ENCODE peak calls at places on chromosomes 1 and 21, in eight cellular contexts. One of them, this sample, is unnamed.

GRCh38 chr1:26694597-26695416 is 1.0 kb upstream of the ARID1A start:
- DNase-seq in Calu3: no peak
- DNase-seq in amniotic stem cell: no peak
- DNase-seq in GM18507: no peak
- DNase-seq in fibroblast of lung: no peak
- DNase-seq in effector CD4-positive, alpha-beta T cell: no peak
- DNase-seq in activated naive CD8-positive, alpha-beta T cell treated with anti-CD3 and anti-CD28 coated beads for 36 hours: no peak
- DNase-seq in HT1080: peak
- DNase-seq in this sample: peak

GRCh38 chr1:162696286-162696862 is 64.1 kb downstream of the DDR2 start:
- DNase-seq in Calu3: peak
- DNase-seq in amniotic stem cell: peak
- DNase-seq in GM18507: no peak
- DNase-seq in fibroblast of lung: peak
- DNase-seq in effector CD4-positive, alpha-beta T cell: no peak
- DNase-seq in activated naive CD8-positive, alpha-beta T cell treated with anti-CD3 and anti-CD28 coated beads for 36 hours: no peak
- DNase-seq in HT1080: peak
- DNase-seq in this sample: no peak

GRCh38 chr1:47432071-47433036 is 5.5 kb upstream of the FOXD2 start:
- DNase-seq in Calu3: no peak
- DNase-seq in amniotic stem cell: peak
- DNase-seq in GM18507: no peak
- DNase-seq in fibroblast of lung: peak
- DNase-seq in effector CD4-positive, alpha-beta T cell: peak
- DNase-seq in activated naive CD8-positive, alpha-beta T cell treated with anti-CD3 and anti-CD28 coated beads for 36 hours: peak
- DNase-seq in HT1080: no peak
- DNase-seq in this sample: peak

GRCh38 chr21:15289896-15290841 is 225.4 kb upstream of the NRIP1 start:
- DNase-seq in Calu3: peak
- DNase-seq in amniotic stem cell: no peak
- DNase-seq in GM18507: no peak
- DNase-seq in fibroblast of lung: no peak
- DNase-seq in effector CD4-positive, alpha-beta T cell: no peak
- DNase-seq in activated naive CD8-positive, alpha-beta T cell treated with anti-CD3 and anti-CD28 coated beads for 36 hours: no peak
- DNase-seq in HT1080: no peak
- DNase-seq in this sample: no peak

GRCh38 chr1:210303391-210303790 is 25.3 kb upstream of the HHAT start:
- DNase-seq in Calu3: no peak
- DNase-seq in amniotic stem cell: no peak
- DNase-seq in GM18507: no peak
- DNase-seq in fibroblast of lung: no peak
- DNase-seq in effector CD4-positive, alpha-beta T cell: no peak
- DNase-seq in activated naive CD8-positive, alpha-beta T cell treated with anti-CD3 and anti-CD28 coated beads for 36 hours: no peak
- DNase-seq in HT1080: no peak
- DNase-seq in this sample: no peak

GRCh38 chr1:102434421-102434820 is 437.7 kb upstream of the OLFM3 start:
- DNase-seq in Calu3: no peak
- DNase-seq in amniotic stem cell: no peak
- DNase-seq in GM18507: no peak
- DNase-seq in fibroblast of lung: no peak
- DNase-seq in effector CD4-positive, alpha-beta T cell: no peak
- DNase-seq in activated naive CD8-positive, alpha-beta T cell treated with anti-CD3 and anti-CD28 coated beads for 36 hours: peak
- DNase-seq in HT1080: peak
- DNase-seq in this sample: peak

GRCh38 chr1:58067082-58067481 is 479.4 kb downstream of the OMA1 start:
- DNase-seq in Calu3: peak
- DNase-seq in amniotic stem cell: no peak
- DNase-seq in GM18507: no peak
- DNase-seq in fibroblast of lung: no peak
- DNase-seq in effector CD4-positive, alpha-beta T cell: no peak
- DNase-seq in activated naive CD8-positive, alpha-beta T cell treated with anti-CD3 and anti-CD28 coated beads for 36 hours: no peak
- DNase-seq in HT1080: peak
- DNase-seq in this sample: no peak

GRCh38 chr1:8602471-8603219 is 214.8 kb downstream of the RERE start:
- DNase-seq in Calu3: no peak
- DNase-seq in amniotic stem cell: no peak
- DNase-seq in GM18507: no peak
- DNase-seq in fibroblast of lung: no peak
- DNase-seq in effector CD4-positive, alpha-beta T cell: no peak
- DNase-seq in activated naive CD8-positive, alpha-beta T cell treated with anti-CD3 and anti-CD28 coated beads for 36 hours: peak
- DNase-seq in HT1080: no peak
- DNase-seq in this sample: peak

GRCh38 chr21:33821580-33822322 is 93.9 kb downstream of the ATP5PO start:
- DNase-seq in Calu3: no peak
- DNase-seq in amniotic stem cell: no peak
- DNase-seq in GM18507: no peak
- DNase-seq in fibroblast of lung: no peak
- DNase-seq in effector CD4-positive, alpha-beta T cell: no peak
- DNase-seq in activated naive CD8-positive, alpha-beta T cell treated with anti-CD3 and anti-CD28 coated beads for 36 hours: no peak
- DNase-seq in HT1080: no peak
- DNase-seq in this sample: no peak

GRCh38 chr1:205313681-205314308 is 7.8 kb downstream of the NUAK2 start:
- DNase-seq in Calu3: no peak
- DNase-seq in amniotic stem cell: no peak
- DNase-seq in GM18507: no peak
- DNase-seq in fibroblast of lung: peak
- DNase-seq in effector CD4-positive, alpha-beta T cell: no peak
- DNase-seq in activated naive CD8-positive, alpha-beta T cell treated with anti-CD3 and anti-CD28 coated beads for 36 hours: peak
- DNase-seq in HT1080: no peak
- DNase-seq in this sample: peak

GRCh38 chr1:34808051-34808810 is 15.4 kb downstream of the GJA4 start:
- DNase-seq in Calu3: no peak
- DNase-seq in amniotic stem cell: no peak
- DNase-seq in GM18507: no peak
- DNase-seq in fibroblast of lung: peak
- DNase-seq in effector CD4-positive, alpha-beta T cell: no peak
- DNase-seq in activated naive CD8-positive, alpha-beta T cell treated with anti-CD3 and anti-CD28 coated beads for 36 hours: no peak
- DNase-seq in HT1080: no peak
- DNase-seq in this sample: no peak

GRCh38 chr1:152747831-152748230 is 10.0 kb upstream of the KPRP start:
- DNase-seq in Calu3: no peak
- DNase-seq in amniotic stem cell: no peak
- DNase-seq in GM18507: no peak
- DNase-seq in fibroblast of lung: no peak
- DNase-seq in effector CD4-positive, alpha-beta T cell: no peak
- DNase-seq in activated naive CD8-positive, alpha-beta T cell treated with anti-CD3 and anti-CD28 coated beads for 36 hours: no peak
- DNase-seq in HT1080: no peak
- DNase-seq in this sample: no peak

GRCh38 chr1:161864577-161864976 is 98.5 kb downstream of the ATF6 start:
- DNase-seq in Calu3: no peak
- DNase-seq in amniotic stem cell: peak
- DNase-seq in GM18507: no peak
- DNase-seq in fibroblast of lung: peak
- DNase-seq in effector CD4-positive, alpha-beta T cell: no peak
- DNase-seq in activated naive CD8-positive, alpha-beta T cell treated with anti-CD3 and anti-CD28 coated beads for 36 hours: no peak
- DNase-seq in HT1080: no peak
- DNase-seq in this sample: no peak

GRCh38 chr1:59427155-59427554 is 130.3 kb downstream of the FGGY start:
- DNase-seq in Calu3: peak
- DNase-seq in amniotic stem cell: no peak
- DNase-seq in GM18507: no peak
- DNase-seq in fibroblast of lung: peak
- DNase-seq in effector CD4-positive, alpha-beta T cell: no peak
- DNase-seq in activated naive CD8-positive, alpha-beta T cell treated with anti-CD3 and anti-CD28 coated beads for 36 hours: no peak
- DNase-seq in HT1080: peak
- DNase-seq in this sample: no peak

GRCh38 chr21:37008705-37009104 is 2.2 kb downstream of the RIPPLY3 start:
- DNase-seq in Calu3: no peak
- DNase-seq in amniotic stem cell: no peak
- DNase-seq in GM18507: no peak
- DNase-seq in fibroblast of lung: no peak
- DNase-seq in effector CD4-positive, alpha-beta T cell: no peak
- DNase-seq in activated naive CD8-positive, alpha-beta T cell treated with anti-CD3 and anti-CD28 coated beads for 36 hours: no peak
- DNase-seq in HT1080: no peak
- DNase-seq in this sample: no peak

GRCh38 chr1:245096330-245097066 is 58.3 kb upstream of the KIF26B start:
- DNase-seq in Calu3: no peak
- DNase-seq in amniotic stem cell: no peak
- DNase-seq in GM18507: no peak
- DNase-seq in fibroblast of lung: no peak
- DNase-seq in effector CD4-positive, alpha-beta T cell: no peak
- DNase-seq in activated naive CD8-positive, alpha-beta T cell treated with anti-CD3 and anti-CD28 coated beads for 36 hours: no peak
- DNase-seq in HT1080: no peak
- DNase-seq in this sample: no peak